ENCODE peak calls at places on chromosomes 12 and 14, in seven cellular contexts. R is IMR-90, G is ascending aorta, S is MM.1S, Y is PC-9, M is sigmoid colon, K is stomach. L is an unnamed sample. For H3K4me1, the result is how much of the 10 kb centered on the place peaks cover.

GRCh38 chr14:71361335-71361734 is 454.1 kb downstream of the PCNX1 start:
- DNase-seq in R (peak), G (no peak), S (no peak), Y (peak), M (no peak), K (no peak), L (no peak)

GRCh38 chr14:105260826-105261438 is 12.6 kb downstream of the BTBD6 start:
- DNase-seq in R (no peak), G (no peak), S (no peak), Y (no peak), M (no peak), K (no peak), L (no peak)

GRCh38 chr14:73746540-73747385 is 32.6 kb upstream of the PNMA1 start:
- DNase-seq in R (no peak), G (no peak), S (no peak), Y (no peak), M (peak), K (no peak), L (no peak)

GRCh38 chr14:106841701-106842100 is 1315.3 kb downstream of the TMEM121 start:
- DNase-seq in R (no peak), G (no peak), S (no peak), Y (peak), M (no peak), K (no peak), L (peak)

GRCh38 chr12:127284870-127285431 is 982.0 kb upstream of the TMEM132C start:
- DNase-seq in R (peak), G (no peak), S (no peak), Y (no peak), M (no peak), K (no peak), L (no peak)

GRCh38 chr12:129984097-129984496 is 80.3 kb upstream of the TMEM132D start:
- DNase-seq in R (no peak), G (no peak), S (no peak), Y (no peak), M (no peak), K (no peak), L (no peak)

GRCh38 chr12:10361084-10361483 is 28.8 kb downstream of the KLRK1 start:
- DNase-seq in R (no peak), G (no peak), S (no peak), Y (no peak), M (no peak), K (no peak), L (no peak)

GRCh38 chr12:68972570-68972969 is 39.6 kb upstream of the CPM start:
- DNase-seq in R (no peak), G (no peak), S (no peak), Y (no peak), M (no peak), K (no peak), L (no peak)

GRCh38 chr14:63562414-63562813 is 19.2 kb upstream of the PPP2R5E start:
- DNase-seq in R (no peak), G (no peak), S (no peak), Y (peak), M (no peak), K (no peak), L (no peak)

GRCh38 chr14:104239185-104239775 is 100.9 kb downstream of the KIF26A start:
- DNase-seq in R (no peak), G (no peak), S (no peak), Y (no peak), M (peak), K (peak), L (no peak)

GRCh38 chr12:6200266-6201198 is at the start of gene CD9:
- DNase-seq in R (no peak), G (no peak), S (peak), Y (peak), M (peak), K (peak), L (peak)

DNA sequence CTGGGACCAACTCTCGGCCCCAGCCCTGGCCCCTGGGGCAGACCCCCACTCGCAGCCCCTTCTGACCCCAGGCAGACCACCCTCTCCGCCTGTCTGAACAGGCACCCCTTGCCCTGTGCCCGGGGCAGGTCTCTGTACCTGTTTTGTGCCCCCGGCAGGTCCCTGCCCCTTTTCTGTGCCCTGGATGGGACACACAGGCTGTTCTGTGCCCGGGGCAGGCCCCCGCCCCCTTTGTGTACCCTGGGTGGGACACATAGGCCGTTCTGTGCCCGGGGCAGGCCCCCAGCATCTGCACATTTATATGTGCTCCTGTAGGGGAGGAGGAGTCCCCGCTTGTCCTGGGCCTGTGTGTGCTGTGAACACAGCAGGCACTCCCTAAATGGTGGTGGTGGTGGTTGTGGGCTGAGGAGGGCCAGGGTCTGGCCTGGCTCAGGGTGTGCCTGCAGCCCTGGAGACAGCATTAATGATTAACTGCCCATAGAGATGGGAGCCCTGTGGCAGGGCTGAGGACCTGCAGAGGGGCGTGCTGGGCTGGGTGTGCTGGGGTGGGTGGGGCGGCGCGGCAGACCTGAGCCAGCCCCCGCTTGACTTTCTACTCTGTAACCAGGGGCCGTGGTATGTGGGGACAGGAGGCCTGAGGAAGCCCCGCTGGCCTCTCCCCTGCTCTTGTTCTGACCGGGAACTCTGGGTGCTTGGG is 3.7 kb downstream of the FBRSL1 start:
- DNase-seq in R (no peak), G (no peak), S (no peak), Y (no peak), M (no peak), K (no peak), L (no peak)
- H3K4me1 ChIP-seq in R (under half), G (under half), S (under half), Y (under half), M (half or more), K (half or more), L (under half)

DNA sequence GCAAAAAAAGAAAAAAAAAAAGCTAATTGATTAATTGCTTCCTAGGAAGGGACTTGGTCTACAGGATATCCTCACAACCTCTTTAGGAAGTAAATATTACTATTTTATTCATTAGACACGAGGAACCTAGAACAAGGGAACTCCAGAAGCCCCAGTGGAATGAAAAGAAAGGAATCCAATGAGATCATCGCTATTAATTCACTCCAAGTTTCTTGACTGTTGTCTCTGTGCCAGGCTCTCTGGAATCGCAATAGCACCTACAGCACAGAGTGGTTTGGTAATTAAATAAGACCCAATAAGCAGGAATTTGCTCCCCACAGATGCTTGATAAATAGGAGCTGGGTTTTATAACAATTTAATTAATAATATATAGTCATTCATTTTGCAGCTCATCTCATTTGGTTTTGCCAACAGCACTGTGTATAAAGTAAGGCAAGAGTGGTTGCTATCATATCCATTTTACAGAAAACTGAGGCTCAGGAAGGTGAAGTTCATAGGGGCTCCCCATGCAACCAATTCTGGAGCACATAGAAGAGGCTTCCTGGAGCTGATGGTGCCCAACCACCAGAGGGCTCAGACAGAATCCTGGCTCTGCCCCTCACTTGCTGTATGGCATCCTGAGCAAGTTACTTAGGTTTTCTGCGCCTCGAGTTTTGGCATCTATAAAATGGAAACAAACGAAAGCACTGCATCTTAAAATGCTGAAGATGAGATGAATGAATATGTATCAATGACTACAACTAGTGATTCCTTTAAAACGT is 420.2 kb downstream of the MED13L start:
- DNase-seq in R (no peak), G (no peak), S (no peak), Y (no peak), M (no peak), K (no peak), L (no peak)
- TF ChIP-seq CTCF in R (no peak), G (no peak), S (no peak), Y (no peak), M (no peak), K (no peak), L (no peak)

GRCh38 chr12:53623986-53624385 is 2.2 kb downstream of the ATF7 start:
- DNase-seq in R (peak), G (no peak), S (no peak), Y (no peak), M (no peak), K (no peak), L (no peak)
- H3K4me3 ChIP-seq in R (no peak), G (peak), S (no peak), Y (no peak), M (peak), K (peak), L (no peak)

GRCh38 chr14:68669101-68669500 is 123.8 kb downstream of the ZFP36L1 start:
- DNase-seq in R (no peak), G (no peak), S (no peak), Y (peak), M (peak), K (no peak), L (no peak)

GRCh38 chr14:68668028-68668427 is 124.8 kb downstream of the ZFP36L1 start:
- DNase-seq in R (no peak), G (no peak), S (no peak), Y (no peak), M (no peak), K (no peak), L (no peak)

GRCh38 chr14:68667313-68667791 is 125.5 kb downstream of the ZFP36L1 start:
- DNase-seq in R (peak), G (no peak), S (no peak), Y (no peak), M (peak), K (no peak), L (no peak)

GRCh38 chr14:68669644-68670343 is 123.1 kb downstream of the ZFP36L1 start:
- DNase-seq in R (no peak), G (no peak), S (no peak), Y (no peak), M (peak), K (no peak), L (no peak)

DNA sequence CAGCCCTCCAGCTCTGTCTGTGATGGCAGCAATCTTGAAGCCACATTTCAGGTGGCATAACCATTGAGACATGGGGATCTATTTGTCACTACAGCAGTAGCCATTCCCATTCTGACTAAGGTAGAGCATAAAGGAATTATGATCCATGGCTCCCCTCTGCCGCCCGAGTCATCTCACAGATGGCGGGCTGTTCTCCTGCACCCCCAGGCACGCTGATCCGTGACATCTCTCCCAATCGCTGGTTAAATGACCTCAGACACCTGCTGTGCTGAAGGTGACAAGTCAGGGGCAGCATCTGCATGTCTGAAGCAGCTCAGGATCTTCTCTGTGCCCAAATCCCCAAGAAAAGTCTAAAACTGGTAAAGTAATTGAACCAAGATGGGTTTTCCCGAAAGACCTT is 124.3 kb downstream of the ZFP36L1 start:
- DNase-seq in R (no peak), G (no peak), S (no peak), Y (no peak), M (no peak), K (no peak), L (no peak)
- H3K4me1 ChIP-seq in R (under half), G (under half), S (under half), Y (half or more), M (half or more), K (half or more), L (under half)

GRCh38 chr14:59425322-59425945 is 39.7 kb downstream of the GPR135 start:
- DNase-seq in R (peak), G (no peak), S (no peak), Y (no peak), M (peak), K (no peak), L (no peak)
- TF ChIP-seq CTCF in R (no peak), G (no peak), S (no peak), Y (no peak), M (no peak), K (no peak), L (no peak)

GRCh38 chr12:110466791-110467190 is 1.3 kb downstream of the GPN3 start:
- DNase-seq in R (no peak), G (no peak), S (no peak), Y (no peak), M (no peak), K (no peak), L (no peak)
- H3K4me3 ChIP-seq in R (no peak), G (peak), S (no peak), Y (peak), M (no peak), K (peak), L (no peak)

DNA sequence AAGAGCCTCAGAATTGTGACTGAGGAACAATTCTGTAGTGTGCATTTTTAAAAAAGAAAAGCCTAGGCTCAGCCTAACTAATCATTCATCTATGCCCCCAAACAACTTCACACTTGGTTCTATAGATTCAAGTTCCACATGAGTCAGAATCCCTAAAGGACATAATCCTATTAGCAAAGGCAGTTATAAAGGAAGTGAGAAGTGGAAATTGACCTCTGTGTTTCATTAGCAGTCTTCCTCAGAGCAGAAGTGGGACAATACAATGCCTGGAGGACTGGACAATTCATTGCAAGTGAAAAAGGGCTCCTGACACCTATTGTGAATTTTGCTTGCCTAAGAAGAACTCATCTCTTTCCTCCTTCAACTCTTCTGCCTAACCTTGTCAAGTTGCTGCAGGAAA is 222.3 kb downstream of the PTPRO start:
- DNase-seq in R (no peak), G (no peak), S (no peak), Y (no peak), M (no peak), K (no peak), L (no peak)
- H3K4me1 ChIP-seq in R (under half), G (under half), S (under half), Y (under half), M (under half), K (under half), L (under half)

L was measured in lung.